ENCODE peak calls at places on chromosomes 11 and 22, in six cellular contexts. One of them, this sample, is unnamed.

GRCh38 chr11:109629734-109630133 is 207.7 kb downstream of the C11orf87 start:
- DNase-seq in lower lobe of right lung: no peak
- DNase-seq in stomach: no peak
- DNase-seq in coronary artery: no peak
- DNase-seq in NCI-H460: no peak
- DNase-seq in stimulated activated CD4-positive, alpha-beta T cell treated with anti-CD3 and anti-CD28 coated beads, TNF-alpha, amount 100 ng/mL, for 1 hour: no peak
- DNase-seq in this sample: no peak

GRCh38 chr11:60786811-60787567 is 1.9 kb downstream of the MS4A10 start:
- DNase-seq in lower lobe of right lung: peak
- DNase-seq in stomach: peak
- DNase-seq in coronary artery: no peak
- DNase-seq in NCI-H460: no peak
- DNase-seq in stimulated activated CD4-positive, alpha-beta T cell treated with anti-CD3 and anti-CD28 coated beads, TNF-alpha, amount 100 ng/mL, for 1 hour: no peak
- DNase-seq in this sample: no peak

GRCh38 chr11:134504146-134504905 is 92.3 kb upstream of the B3GAT1 start:
- DNase-seq in lower lobe of right lung: no peak
- DNase-seq in stomach: peak
- DNase-seq in coronary artery: no peak
- DNase-seq in NCI-H460: no peak
- DNase-seq in stimulated activated CD4-positive, alpha-beta T cell treated with anti-CD3 and anti-CD28 coated beads, TNF-alpha, amount 100 ng/mL, for 1 hour: no peak
- DNase-seq in this sample: no peak

GRCh38 chr11:120720760-120721159 is 209.2 kb downstream of the GRIK4 start:
- DNase-seq in lower lobe of right lung: no peak
- DNase-seq in stomach: no peak
- DNase-seq in coronary artery: no peak
- DNase-seq in NCI-H460: no peak
- DNase-seq in stimulated activated CD4-positive, alpha-beta T cell treated with anti-CD3 and anti-CD28 coated beads, TNF-alpha, amount 100 ng/mL, for 1 hour: no peak
- DNase-seq in this sample: no peak

GRCh38 chr11:64132388-64132771 is 33.5 kb downstream of the MACROD1 start:
- DNase-seq in lower lobe of right lung: no peak
- DNase-seq in stomach: no peak
- DNase-seq in coronary artery: no peak
- DNase-seq in NCI-H460: no peak
- DNase-seq in stimulated activated CD4-positive, alpha-beta T cell treated with anti-CD3 and anti-CD28 coated beads, TNF-alpha, amount 100 ng/mL, for 1 hour: no peak
- DNase-seq in this sample: no peak

GRCh38 chr11:2655834-2656622 is 43.8 kb downstream of the KCNQ1OT1 start:
- DNase-seq in lower lobe of right lung: no peak
- DNase-seq in stomach: no peak
- DNase-seq in coronary artery: no peak
- DNase-seq in NCI-H460: no peak
- DNase-seq in stimulated activated CD4-positive, alpha-beta T cell treated with anti-CD3 and anti-CD28 coated beads, TNF-alpha, amount 100 ng/mL, for 1 hour: no peak
- DNase-seq in this sample: peak

GRCh38 chr22:20438066-20438677 is 547 bp upstream of the SCARF2 start:
- DNase-seq in lower lobe of right lung: peak
- DNase-seq in stomach: no peak
- DNase-seq in coronary artery: no peak
- DNase-seq in NCI-H460: no peak
- DNase-seq in stimulated activated CD4-positive, alpha-beta T cell treated with anti-CD3 and anti-CD28 coated beads, TNF-alpha, amount 100 ng/mL, for 1 hour: no peak
- DNase-seq in this sample: no peak

GRCh38 chr22:47448231-47449035 is 686.0 kb downstream of the TBC1D22A start:
- DNase-seq in lower lobe of right lung: no peak
- DNase-seq in stomach: no peak
- DNase-seq in coronary artery: no peak
- DNase-seq in NCI-H460: no peak
- DNase-seq in stimulated activated CD4-positive, alpha-beta T cell treated with anti-CD3 and anti-CD28 coated beads, TNF-alpha, amount 100 ng/mL, for 1 hour: no peak
- DNase-seq in this sample: no peak

GRCh38 chr11:129090056-129090455 is 102.1 kb downstream of the ARHGAP32 start:
- DNase-seq in lower lobe of right lung: no peak
- DNase-seq in stomach: no peak
- DNase-seq in coronary artery: no peak
- DNase-seq in NCI-H460: no peak
- DNase-seq in stimulated activated CD4-positive, alpha-beta T cell treated with anti-CD3 and anti-CD28 coated beads, TNF-alpha, amount 100 ng/mL, for 1 hour: no peak
- DNase-seq in this sample: no peak

GRCh38 chr22:46577361-46578249 is 40.2 kb upstream of the CELSR1 start:
- DNase-seq in lower lobe of right lung: peak
- DNase-seq in stomach: no peak
- DNase-seq in coronary artery: no peak
- DNase-seq in NCI-H460: no peak
- DNase-seq in stimulated activated CD4-positive, alpha-beta T cell treated with anti-CD3 and anti-CD28 coated beads, TNF-alpha, amount 100 ng/mL, for 1 hour: no peak
- DNase-seq in this sample: no peak

GRCh38 chr11:62419560-62420342 is 918 bp downstream of the SCGB1A1 start:
- DNase-seq in lower lobe of right lung: no peak
- DNase-seq in stomach: no peak
- DNase-seq in coronary artery: no peak
- DNase-seq in NCI-H460: no peak
- DNase-seq in stimulated activated CD4-positive, alpha-beta T cell treated with anti-CD3 and anti-CD28 coated beads, TNF-alpha, amount 100 ng/mL, for 1 hour: no peak
- DNase-seq in this sample: no peak

GRCh38 chr22:35961480-35961902 is 67.1 kb downstream of the RBFOX2 start:
- DNase-seq in lower lobe of right lung: no peak
- DNase-seq in stomach: no peak
- DNase-seq in coronary artery: no peak
- DNase-seq in NCI-H460: no peak
- DNase-seq in stimulated activated CD4-positive, alpha-beta T cell treated with anti-CD3 and anti-CD28 coated beads, TNF-alpha, amount 100 ng/mL, for 1 hour: no peak
- DNase-seq in this sample: peak

GRCh38 chr11:67288452-67289225 is 464 bp upstream of the ANKRD13D start:
- DNase-seq in lower lobe of right lung: peak
- DNase-seq in stomach: peak
- DNase-seq in coronary artery: peak
- DNase-seq in NCI-H460: peak
- DNase-seq in stimulated activated CD4-positive, alpha-beta T cell treated with anti-CD3 and anti-CD28 coated beads, TNF-alpha, amount 100 ng/mL, for 1 hour: peak
- DNase-seq in this sample: peak

GRCh38 chr11:72828081-72828567 is 13.9 kb downstream of the ATG16L2 start:
- DNase-seq in lower lobe of right lung: peak
- DNase-seq in stomach: no peak
- DNase-seq in coronary artery: no peak
- DNase-seq in NCI-H460: no peak
- DNase-seq in stimulated activated CD4-positive, alpha-beta T cell treated with anti-CD3 and anti-CD28 coated beads, TNF-alpha, amount 100 ng/mL, for 1 hour: no peak
- DNase-seq in this sample: no peak

This sample was measured in mucosa of gallbladder.